ENCODE peak calls at places on chromosomes 13 and 19, in eight cellular contexts. One of them, this sample, is unnamed.

GRCh38 chr19:12453495-12453894 is 12.7 kb upstream of the ZNF443 start:
- DNase-seq in prostate gland: peak
- DNase-seq in A549: no peak
- DNase-seq in esophagus squamous epithelium: no peak
- DNase-seq in ovary: no peak
- DNase-seq in uterus: no peak
- DNase-seq in adrenal gland: no peak
- DNase-seq in right lobe of liver: no peak
- DNase-seq in this sample: no peak

GRCh38 chr19:41225238-41226052 is 6.4 kb downstream of the AXL start:
- DNase-seq in esophagus squamous epithelium: no peak
- DNase-seq in prostate gland: peak
- DNase-seq in uterus: peak
- DNase-seq in adrenal gland: peak
- DNase-seq in A549: peak
- DNase-seq in right lobe of liver: no peak
- DNase-seq in ovary: peak
- DNase-seq in this sample: peak

GRCh38 chr13:23321534-23322241 is 111.8 kb downstream of the SACS start:
- DNase-seq in uterus: peak
- DNase-seq in esophagus squamous epithelium: no peak
- DNase-seq in ovary: peak
- DNase-seq in prostate gland: no peak
- DNase-seq in adrenal gland: peak
- DNase-seq in right lobe of liver: no peak
- DNase-seq in A549: peak
- DNase-seq in this sample: no peak

GRCh38 chr19:38451629-38452028 is 18.1 kb downstream of the RYR1 start:
- DNase-seq in ovary: no peak
- DNase-seq in A549: no peak
- DNase-seq in prostate gland: no peak
- DNase-seq in adrenal gland: no peak
- DNase-seq in esophagus squamous epithelium: no peak
- DNase-seq in right lobe of liver: no peak
- DNase-seq in uterus: no peak
- DNase-seq in this sample: no peak

GRCh38 chr13:46523972-46524737 is 28.8 kb upstream of the LRCH1 start:
- DNase-seq in prostate gland: no peak
- DNase-seq in esophagus squamous epithelium: no peak
- DNase-seq in uterus: no peak
- DNase-seq in right lobe of liver: no peak
- DNase-seq in ovary: no peak
- DNase-seq in adrenal gland: no peak
- DNase-seq in A549: no peak
- DNase-seq in this sample: no peak

GRCh38 chr13:105798541-105798940 is 736.9 kb downstream of the EFNB2 start:
- DNase-seq in A549: no peak
- DNase-seq in adrenal gland: no peak
- DNase-seq in uterus: no peak
- DNase-seq in esophagus squamous epithelium: no peak
- DNase-seq in right lobe of liver: no peak
- DNase-seq in ovary: no peak
- DNase-seq in prostate gland: no peak
- DNase-seq in this sample: no peak

GRCh38 chr13:92842145-92842544 is 384.5 kb upstream of the GPC6 start:
- DNase-seq in A549: no peak
- DNase-seq in uterus: no peak
- DNase-seq in adrenal gland: no peak
- DNase-seq in prostate gland: no peak
- DNase-seq in ovary: no peak
- DNase-seq in right lobe of liver: no peak
- DNase-seq in esophagus squamous epithelium: no peak
- DNase-seq in this sample: no peak

GRCh38 chr13:47598340-47598911 is 402.6 kb downstream of the SUCLA2 start:
- DNase-seq in ovary: no peak
- DNase-seq in esophagus squamous epithelium: no peak
- DNase-seq in right lobe of liver: no peak
- DNase-seq in prostate gland: no peak
- DNase-seq in uterus: no peak
- DNase-seq in A549: no peak
- DNase-seq in adrenal gland: no peak
- DNase-seq in this sample: peak

GRCh38 chr19:19445911-19446361 is 40.5 kb downstream of the GATAD2A start:
- DNase-seq in adrenal gland: no peak
- DNase-seq in A549: no peak
- DNase-seq in ovary: no peak
- DNase-seq in prostate gland: no peak
- DNase-seq in esophagus squamous epithelium: no peak
- DNase-seq in uterus: no peak
- DNase-seq in right lobe of liver: no peak
- DNase-seq in this sample: no peak

GRCh38 chr19:19445288-19445687 is 39.8 kb downstream of the GATAD2A start:
- DNase-seq in adrenal gland: no peak
- DNase-seq in prostate gland: no peak
- DNase-seq in right lobe of liver: no peak
- DNase-seq in A549: no peak
- DNase-seq in esophagus squamous epithelium: no peak
- DNase-seq in ovary: no peak
- DNase-seq in uterus: no peak
- DNase-seq in this sample: no peak

GRCh38 chr19:19448238-19448544 is 42.7 kb downstream of the GATAD2A start:
- DNase-seq in A549: no peak
- DNase-seq in uterus: no peak
- DNase-seq in right lobe of liver: no peak
- DNase-seq in adrenal gland: peak
- DNase-seq in prostate gland: no peak
- DNase-seq in esophagus squamous epithelium: no peak
- DNase-seq in ovary: no peak
- DNase-seq in this sample: no peak

GRCh38 chr19:19446655-19447437 is 41.4 kb downstream of the GATAD2A start:
- DNase-seq in uterus: no peak
- DNase-seq in prostate gland: no peak
- DNase-seq in esophagus squamous epithelium: no peak
- DNase-seq in A549: no peak
- DNase-seq in ovary: no peak
- DNase-seq in adrenal gland: no peak
- DNase-seq in right lobe of liver: no peak
- DNase-seq in this sample: no peak

DNA sequence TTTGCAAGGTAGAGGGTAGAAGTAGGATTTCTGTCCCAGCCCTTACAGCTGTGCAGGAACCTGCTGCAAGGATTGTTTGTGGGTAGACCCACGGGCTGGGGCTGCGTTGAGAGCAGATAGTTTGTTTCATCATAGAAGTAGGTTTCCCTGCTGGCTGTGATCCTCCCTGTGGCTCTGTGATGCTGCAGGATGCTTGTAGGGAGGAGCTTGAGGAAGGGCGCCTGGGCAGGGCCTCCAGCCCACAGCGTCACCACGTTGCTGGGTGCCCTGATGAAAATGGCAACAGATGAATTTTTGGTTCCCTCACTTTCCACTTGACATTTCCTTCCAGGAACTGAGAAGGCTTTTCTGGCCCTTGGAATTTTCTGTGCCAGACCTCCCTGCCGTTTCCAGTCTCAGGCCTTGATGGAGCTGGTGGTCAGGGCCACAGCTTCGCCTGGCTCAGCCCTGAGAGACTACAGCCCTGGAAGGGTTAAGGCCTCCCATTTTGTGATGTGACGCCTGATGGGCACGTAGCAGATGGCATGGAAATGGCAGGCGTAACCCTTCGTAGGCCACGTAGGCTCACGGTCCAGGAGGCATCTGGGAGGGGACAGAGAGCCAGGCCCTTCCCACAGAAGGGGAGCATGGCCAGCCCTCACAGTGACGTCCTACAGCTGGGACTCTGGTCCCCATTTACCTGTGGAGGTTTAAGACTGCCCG is 42.2 kb downstream of the GATAD2A start:
- DNase-seq in esophagus squamous epithelium: no peak
- DNase-seq in A549: no peak
- DNase-seq in right lobe of liver: no peak
- DNase-seq in adrenal gland: peak
- DNase-seq in uterus: no peak
- DNase-seq in ovary: no peak
- DNase-seq in prostate gland: no peak
- DNase-seq in this sample: no peak
- TF ChIP-seq POLR2A in esophagus squamous epithelium: no peak
- TF ChIP-seq POLR2A in A549: no peak
- TF ChIP-seq POLR2A in right lobe of liver: no peak
- TF ChIP-seq POLR2A in adrenal gland: no peak
- TF ChIP-seq POLR2A in uterus: no peak
- TF ChIP-seq POLR2A in ovary: no peak
- TF ChIP-seq POLR2A in prostate gland: no peak
- TF ChIP-seq POLR2A in this sample: no peak

GRCh38 chr13:98143157-98143553 is 261 bp downstream of the FARP1 start:
- DNase-seq in A549: no peak
- DNase-seq in ovary: no peak
- DNase-seq in adrenal gland: peak
- DNase-seq in prostate gland: no peak
- DNase-seq in uterus: peak
- DNase-seq in esophagus squamous epithelium: no peak
- DNase-seq in right lobe of liver: no peak
- DNase-seq in this sample: no peak

GRCh38 chr13:98141509-98141908 is 1.4 kb upstream of the FARP1 start:
- DNase-seq in A549: no peak
- DNase-seq in adrenal gland: no peak
- DNase-seq in right lobe of liver: no peak
- DNase-seq in prostate gland: no peak
- DNase-seq in uterus: no peak
- DNase-seq in esophagus squamous epithelium: no peak
- DNase-seq in ovary: no peak
- DNase-seq in this sample: no peak

GRCh38 chr13:98142427-98143156 is at the start of gene FARP1:
- DNase-seq in prostate gland: peak
- DNase-seq in ovary: peak
- DNase-seq in A549: peak
- DNase-seq in uterus: peak
- DNase-seq in adrenal gland: peak
- DNase-seq in right lobe of liver: peak
- DNase-seq in esophagus squamous epithelium: no peak
- DNase-seq in this sample: peak

GRCh38 chr13:98141091-98141490 is 1.8 kb upstream of the FARP1 start:
- DNase-seq in esophagus squamous epithelium: no peak
- DNase-seq in A549: no peak
- DNase-seq in prostate gland: no peak
- DNase-seq in ovary: no peak
- DNase-seq in right lobe of liver: no peak
- DNase-seq in adrenal gland: no peak
- DNase-seq in uterus: no peak
- DNase-seq in this sample: no peak

DNA sequence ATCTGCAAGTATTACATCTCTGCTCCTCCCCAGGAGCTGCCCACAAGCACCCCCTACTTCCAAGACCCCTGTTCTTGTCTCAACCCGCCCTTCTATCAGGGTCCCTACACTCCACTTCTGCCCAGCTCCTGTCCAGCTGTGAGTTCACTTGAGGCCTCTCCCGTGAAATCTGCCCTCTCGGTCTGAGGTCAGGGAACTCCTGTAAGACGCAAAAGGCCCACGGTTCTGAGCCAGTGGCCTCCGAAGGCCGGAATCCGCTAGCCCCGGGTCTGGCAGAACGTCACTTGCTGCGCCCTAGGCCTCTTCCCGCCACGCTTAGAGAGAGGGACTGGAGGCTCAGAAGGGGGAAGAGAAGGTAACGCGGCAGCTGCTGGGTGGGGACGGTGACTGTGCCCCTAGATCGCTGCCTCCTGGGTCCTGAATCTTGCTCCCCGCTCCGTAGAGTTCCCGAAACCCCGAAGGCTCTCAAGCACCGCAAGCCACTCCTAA is 912 bp upstream of the FARP1 start:
- DNase-seq in prostate gland: peak
- DNase-seq in adrenal gland: peak
- DNase-seq in uterus: no peak
- DNase-seq in right lobe of liver: peak
- DNase-seq in esophagus squamous epithelium: no peak
- DNase-seq in ovary: peak
- DNase-seq in A549: no peak
- DNase-seq in this sample: peak
- TF ChIP-seq POLR2A in prostate gland: no peak
- TF ChIP-seq POLR2A in adrenal gland: no peak
- TF ChIP-seq POLR2A in uterus: no peak
- TF ChIP-seq POLR2A in right lobe of liver: no peak
- TF ChIP-seq POLR2A in esophagus squamous epithelium: no peak
- TF ChIP-seq POLR2A in ovary: no peak
- TF ChIP-seq POLR2A in A549: no peak
- TF ChIP-seq POLR2A in this sample: no peak

GRCh38 chr19:948842-949496 is 23.1 kb downstream of the ARID3A start:
- DNase-seq in esophagus squamous epithelium: no peak
- DNase-seq in ovary: no peak
- DNase-seq in prostate gland: no peak
- DNase-seq in uterus: no peak
- DNase-seq in adrenal gland: no peak
- DNase-seq in right lobe of liver: no peak
- DNase-seq in A549: no peak
- DNase-seq in this sample: peak

GRCh38 chr19:945401-946252 is 19.8 kb downstream of the ARID3A start:
- DNase-seq in prostate gland: no peak
- DNase-seq in A549: no peak
- DNase-seq in uterus: no peak
- DNase-seq in adrenal gland: no peak
- DNase-seq in esophagus squamous epithelium: no peak
- DNase-seq in right lobe of liver: no peak
- DNase-seq in ovary: no peak
- DNase-seq in this sample: no peak

GRCh38 chr19:947707-948533 is 22.1 kb downstream of the ARID3A start:
- DNase-seq in esophagus squamous epithelium: peak
- DNase-seq in adrenal gland: no peak
- DNase-seq in right lobe of liver: peak
- DNase-seq in prostate gland: no peak
- DNase-seq in uterus: peak
- DNase-seq in A549: no peak
- DNase-seq in ovary: no peak
- DNase-seq in this sample: no peak

GRCh38 chr19:944663-945241 is 18.9 kb downstream of the ARID3A start:
- DNase-seq in ovary: no peak
- DNase-seq in right lobe of liver: no peak
- DNase-seq in prostate gland: no peak
- DNase-seq in uterus: no peak
- DNase-seq in esophagus squamous epithelium: no peak
- DNase-seq in adrenal gland: no peak
- DNase-seq in A549: no peak
- DNase-seq in this sample: peak

DNA sequence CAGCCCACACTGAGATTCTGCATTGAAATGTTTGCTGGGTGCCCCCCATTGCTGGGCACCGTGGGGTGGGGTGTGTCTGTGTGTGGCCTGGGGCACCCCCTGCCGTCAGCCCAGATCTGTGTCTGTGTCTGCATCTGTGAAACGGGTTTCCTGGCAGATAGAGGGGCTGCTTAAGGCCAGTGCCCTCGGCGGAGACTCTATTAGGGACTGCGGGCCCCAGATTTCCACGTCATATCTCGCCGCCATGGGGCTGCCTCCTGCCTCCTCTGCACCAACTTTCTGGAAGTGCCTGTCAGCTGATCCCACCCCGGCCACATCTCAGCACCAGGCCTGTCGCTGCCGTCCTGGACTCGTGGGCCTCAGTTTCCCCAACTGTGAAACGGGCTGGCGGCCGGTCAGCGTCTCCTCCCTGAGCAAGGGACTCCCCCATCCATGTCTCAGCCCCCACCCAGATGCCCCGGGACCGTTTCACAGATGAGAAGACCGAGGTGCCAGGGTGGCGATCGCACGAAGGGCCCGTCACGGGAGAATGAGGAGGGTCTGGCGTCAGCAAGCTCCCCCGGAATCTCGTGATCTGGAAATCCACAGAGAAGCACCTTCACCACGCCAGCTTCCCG is 21.4 kb downstream of the ARID3A start:
- DNase-seq in esophagus squamous epithelium: no peak
- DNase-seq in uterus: no peak
- DNase-seq in ovary: no peak
- DNase-seq in A549: no peak
- DNase-seq in prostate gland: no peak
- DNase-seq in adrenal gland: no peak
- DNase-seq in right lobe of liver: no peak
- DNase-seq in this sample: no peak
- TF ChIP-seq POLR2A in esophagus squamous epithelium: no peak
- TF ChIP-seq POLR2A in uterus: no peak
- TF ChIP-seq POLR2A in ovary: no peak
- TF ChIP-seq POLR2A in A549: no peak
- TF ChIP-seq POLR2A in prostate gland: no peak
- TF ChIP-seq POLR2A in adrenal gland: no peak
- TF ChIP-seq POLR2A in right lobe of liver: no peak
- TF ChIP-seq POLR2A in this sample: no peak

GRCh38 chr19:2235396-2236284 is 489 bp downstream of the PLEKHJ1 start:
- DNase-seq in right lobe of liver: no peak
- DNase-seq in adrenal gland: peak
- DNase-seq in esophagus squamous epithelium: no peak
- DNase-seq in A549: no peak
- DNase-seq in uterus: no peak
- DNase-seq in prostate gland: no peak
- DNase-seq in ovary: no peak
- DNase-seq in this sample: peak
- TF ChIP-seq POLR2A in right lobe of liver: no peak
- TF ChIP-seq POLR2A in adrenal gland: no peak
- TF ChIP-seq POLR2A in esophagus squamous epithelium: peak
- TF ChIP-seq POLR2A in A549: peak
- TF ChIP-seq POLR2A in uterus: no peak
- TF ChIP-seq POLR2A in prostate gland: no peak
- TF ChIP-seq POLR2A in ovary: no peak
- TF ChIP-seq POLR2A in this sample: no peak

This sample was measured in erythroblast.